ENCODE peak calls at places on chromosomes 11 and 22, in four cellular contexts. S, I, T and M are unnamed samples.

GRCh38 chr11:64713031-64713780 is 9.8 kb downstream of the NRXN2 start:
- DNase-seq in S (peak), I (peak), T (peak), M (no peak)

GRCh38 chr11:66142370-66143263 is 72.5 kb downstream of the PACS1 start:
- DNase-seq in S (no peak), I (no peak), T (peak), M (no peak)

GRCh38 chr11:120244966-120245365 is 5.0 kb downstream of the POU2F3 start:
- DNase-seq in S (no peak), I (no peak), T (no peak), M (no peak)

GRCh38 chr11:11135820-11136476 is 217.1 kb downstream of the CSNK2A3 start:
- DNase-seq in S (no peak), I (no peak), T (no peak), M (no peak)

GRCh38 chr11:88861618-88862017 is 204.2 kb downstream of the GRM5 start:
- DNase-seq in S (no peak), I (no peak), T (no peak), M (no peak)

GRCh38 chr11:46920709-46921108 is 2.4 kb upstream of the LRP4 start:
- DNase-seq in S (peak), I (no peak), T (peak), M (no peak)

GRCh38 chr22:40728731-40729189 is 49.5 kb downstream of the MCHR1 start:
- DNase-seq in S (peak), I (no peak), T (peak), M (no peak)

GRCh38 chr22:47328550-47329243 is 566.2 kb downstream of the TBC1D22A start:
- DNase-seq in S (peak), I (no peak), T (no peak), M (no peak)

GRCh38 chr11:109123811-109124787 is 297.9 kb upstream of the C11orf87 start:
- DNase-seq in S (peak), I (no peak), T (no peak), M (no peak)

GRCh38 chr11:44426119-44426518 is 116.2 kb upstream of the ALX4 start:
- DNase-seq in S (no peak), I (no peak), T (no peak), M (no peak)

GRCh38 chr22:26887456-26887855 is 230.1 kb downstream of the MIAT start:
- DNase-seq in S (peak), I (no peak), T (peak), M (no peak)

GRCh38 chr11:94968334-94968958 is 4.9 kb downstream of the CWC15 start:
- DNase-seq in S (peak), I (no peak), T (peak), M (no peak)

GRCh38 chr22:49481651-49482399 is 345.8 kb downstream of the BRD1 start:
- DNase-seq in S (no peak), I (no peak), T (peak), M (no peak)

GRCh38 chr11:93720522-93720921 is 20.8 kb downstream of the TAF1D start:
- DNase-seq in S (no peak), I (no peak), T (no peak), M (no peak)

GRCh38 chr22:27596133-27596905 is 205.2 kb downstream of the MN1 start:
- DNase-seq in S (no peak), I (no peak), T (no peak), M (no peak)

GRCh38 chr11:72625746-72626636 is 48.2 kb downstream of the PDE2A start:
- DNase-seq in S (peak), I (peak), T (peak), M (no peak)

GRCh38 chr11:35484435-35484834 is 41.0 kb downstream of the PAMR1 start:
- DNase-seq in S (peak), I (no peak), T (no peak), M (no peak)

GRCh38 chr11:35897019-35897418 is 46.8 kb upstream of the LDLRAD3 start:
- DNase-seq in S (no peak), I (no peak), T (no peak), M (peak)

GRCh38 chr22:35380537-35381423 is at the start of gene HMOX1:
- DNase-seq in S (peak), I (peak), T (peak), M (no peak)

GRCh38 chr22:20412474-20413216 is 18.7 kb downstream of the ZNF74 start:
- DNase-seq in S (no peak), I (no peak), T (no peak), M (no peak)

GRCh38 chr11:42239102-42239501 is 779.6 kb upstream of the LRRC4C start:
- DNase-seq in S (peak), I (no peak), T (peak), M (no peak)

GRCh38 chr11:72228844-72229231 is 4.3 kb downstream of the INPPL1 start:
- DNase-seq in S (no peak), I (peak), T (peak), M (no peak)

GRCh38 chr11:35087648-35088047 is 51.3 kb upstream of the CD44 start:
- DNase-seq in S (no peak), I (no peak), T (no peak), M (peak)

GRCh38 chr22:33652596-33652995 is 267.7 kb downstream of the LARGE1 start:
- DNase-seq in S (no peak), I (no peak), T (peak), M (no peak)

GRCh38 chr11:38791346-38791961 is 2193.4 kb upstream of the RAG2 start:
- DNase-seq in S (peak), I (no peak), T (peak), M (no peak)

GRCh38 chr22:50009765-50010675 is 2.5 kb downstream of the IL17REL start:
- DNase-seq in S (no peak), I (peak), T (peak), M (no peak)

GRCh38 chr11:111422494-111423249 is 43.6 kb upstream of the POU2AF1 start:
- DNase-seq in S (peak), I (no peak), T (peak), M (no peak)

GRCh38 chr11:34181254-34181653 is 75.8 kb downstream of the NAT10 start:
- DNase-seq in S (no peak), I (no peak), T (no peak), M (no peak)

GRCh38 chr11:132062541-132062940 is 692.1 kb downstream of the NTM start:
- DNase-seq in S (peak), I (no peak), T (no peak), M (no peak)

GRCh38 chr11:95977534-95978174 is 53.7 kb upstream of the MTMR2 start:
- DNase-seq in S (peak), I (no peak), T (no peak), M (no peak)

GRCh38 chr11:2707736-2708135 is 7.9 kb upstream of the KCNQ1OT1 start:
- DNase-seq in S (no peak), I (no peak), T (no peak), M (no peak)

GRCh38 chr11:134957540-134958335 is 545.7 kb upstream of the B3GAT1 start:
- DNase-seq in S (no peak), I (no peak), T (no peak), M (no peak)

GRCh38 chr22:33380789-33381530 is 322.8 kb upstream of the SYN3 start:
- DNase-seq in S (peak), I (no peak), T (peak), M (no peak)

GRCh38 chr11:115665958-115666357 is 161.7 kb upstream of the CADM1 start:
- DNase-seq in S (no peak), I (no peak), T (no peak), M (no peak)

GRCh38 chr11:64053699-64054098 is 18.0 kb downstream of the FLRT1 start:
- DNase-seq in S (no peak), I (no peak), T (no peak), M (no peak)

GRCh38 chr11:114279778-114280532 is 16.2 kb upstream of the NNMT start:
- DNase-seq in S (peak), I (no peak), T (no peak), M (peak)

GRCh38 chr11:86230196-86230813 is 14.2 kb upstream of the EED start:
- DNase-seq in S (no peak), I (no peak), T (no peak), M (no peak)

GRCh38 chr11:12029738-12030363 is 21.4 kb upstream of the DKK3 start:
- DNase-seq in S (no peak), I (no peak), T (no peak), M (no peak)

GRCh38 chr11:30585067-30585891 is 874 bp downstream of the MPPED2 start:
- DNase-seq in S (no peak), I (peak), T (peak), M (no peak)

DNA sequence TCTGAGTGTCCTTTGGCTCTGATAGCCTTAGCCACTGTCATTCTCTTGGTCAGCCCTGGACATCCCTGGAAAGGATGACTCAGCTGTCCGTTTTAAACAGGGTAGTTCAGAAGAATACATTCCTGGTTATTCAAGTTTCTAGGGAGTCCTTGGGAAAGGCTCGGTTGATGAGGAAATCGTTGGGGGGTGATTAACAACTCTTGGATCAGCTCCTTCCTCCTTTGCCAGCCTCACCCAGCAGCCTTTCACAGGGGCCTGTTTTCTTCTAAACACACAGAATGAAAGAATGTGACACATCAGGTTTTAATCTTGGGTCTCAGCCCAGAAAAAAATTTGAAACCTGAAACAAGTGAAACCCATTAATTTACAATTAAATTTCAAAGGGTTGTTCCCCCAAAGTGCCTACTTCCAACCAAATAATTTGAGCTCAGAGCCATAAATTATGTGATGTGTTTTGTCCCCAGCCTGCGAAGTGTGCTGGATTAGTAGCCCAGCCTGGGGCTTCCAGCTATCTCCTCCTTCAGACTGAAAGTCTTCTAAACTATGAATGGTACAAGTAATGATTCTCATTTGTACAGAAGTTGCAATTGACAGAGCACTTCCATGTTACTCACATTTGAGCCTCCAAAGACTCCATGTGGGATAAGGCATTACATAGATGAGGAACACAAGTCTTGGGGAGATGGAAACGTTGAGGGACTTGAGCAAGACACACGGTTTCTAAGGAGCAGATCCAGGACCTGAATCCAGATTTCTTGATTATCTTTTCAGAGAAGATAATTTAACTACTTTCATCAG is 19.3 kb upstream of the MRGPRX2 start:
- DNase-seq in S (peak), I (no peak), T (peak), M (no peak)
- H3K4me3 ChIP-seq in S (no peak), I (no peak), T (no peak), M (no peak)

DNA sequence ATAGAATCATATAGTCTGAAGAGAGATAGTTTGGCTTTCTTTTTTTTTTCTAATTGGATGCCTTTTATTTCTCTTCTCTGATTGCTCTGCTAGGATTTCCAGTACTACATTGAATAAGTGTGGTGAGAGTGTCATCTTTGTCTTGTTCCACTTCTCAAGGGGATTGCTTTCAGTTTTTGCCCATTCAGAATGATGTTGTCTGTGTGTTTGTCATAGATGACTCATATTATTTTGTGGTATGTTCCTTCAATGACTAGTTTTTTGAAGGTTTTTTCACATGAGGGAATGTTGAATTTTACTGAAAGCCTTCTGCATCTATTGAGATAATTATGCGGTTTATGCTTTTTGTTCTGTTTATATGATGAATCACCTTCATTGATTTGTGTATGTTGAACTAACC is 10.4 kb upstream of the OR4P4 start:
- DNase-seq in S (no peak), I (no peak), T (no peak), M (no peak)
- TF ChIP-seq CTCF in S (no peak), I (no peak), T (no peak), M (no peak)

DNA sequence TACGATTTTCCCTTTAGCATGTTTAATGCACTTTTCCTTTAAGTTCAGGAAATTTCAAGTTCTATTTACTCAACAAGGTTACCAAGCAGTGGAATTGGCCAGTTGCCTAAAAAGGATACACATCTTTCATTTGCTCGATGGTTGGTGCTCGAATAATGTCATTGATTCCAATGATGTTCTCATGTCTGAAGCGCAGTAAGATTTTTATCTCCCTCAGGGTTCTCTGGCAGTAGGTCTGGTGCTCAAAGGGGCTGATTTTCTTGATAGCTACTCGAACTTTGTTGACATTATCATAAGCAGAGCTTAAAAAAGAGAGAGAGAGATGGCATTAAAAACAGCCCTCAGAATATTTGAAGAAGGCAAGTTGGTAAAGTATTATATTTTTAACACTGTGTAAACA is 59.9 kb downstream of the MAPK1 start:
- DNase-seq in S (no peak), I (no peak), T (no peak), M (no peak)
- H3K4me3 ChIP-seq in S (no peak), I (no peak), T (no peak), M (no peak)

DNA sequence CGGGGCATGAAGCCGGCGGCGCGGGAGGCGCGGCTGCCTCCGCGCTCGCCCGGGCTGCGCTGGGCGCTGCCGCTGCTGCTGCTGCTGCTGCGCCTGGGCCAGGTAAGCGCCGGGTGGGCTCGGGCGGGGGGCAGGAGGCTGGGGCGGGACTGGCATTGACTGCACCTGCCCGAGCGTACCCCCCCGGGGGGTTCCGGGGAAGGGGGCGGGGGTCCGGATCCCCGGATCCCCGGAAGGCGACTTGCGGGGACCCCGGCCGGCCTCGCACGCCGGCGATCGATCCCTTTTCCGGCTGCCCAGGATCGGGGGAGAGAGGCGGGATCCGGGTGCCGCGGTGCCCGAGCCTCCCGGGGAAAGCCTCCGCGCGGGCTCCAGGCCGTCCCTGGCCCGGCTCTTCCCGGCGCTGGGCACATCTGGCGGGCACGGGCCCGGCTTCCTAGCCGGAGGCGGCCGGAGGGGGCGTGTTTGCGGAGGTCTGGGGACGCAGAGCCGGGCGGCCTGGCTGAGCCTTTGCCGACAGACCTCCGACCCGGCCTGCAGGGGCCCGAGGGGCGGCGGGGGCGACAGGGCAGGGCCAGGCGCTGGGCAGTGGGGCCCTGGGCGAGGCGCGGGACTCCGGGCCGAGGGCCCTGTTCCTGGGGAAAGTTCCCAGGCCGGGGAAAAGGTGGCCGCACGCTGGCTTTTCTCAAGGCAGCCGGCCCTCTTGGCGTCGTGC is 705 bp downstream of the PTPRJ start:
- DNase-seq in S (no peak), I (no peak), T (peak), M (no peak)
- TF ChIP-seq CTCF in S (peak), I (no peak), T (peak), M (no peak)

DNA sequence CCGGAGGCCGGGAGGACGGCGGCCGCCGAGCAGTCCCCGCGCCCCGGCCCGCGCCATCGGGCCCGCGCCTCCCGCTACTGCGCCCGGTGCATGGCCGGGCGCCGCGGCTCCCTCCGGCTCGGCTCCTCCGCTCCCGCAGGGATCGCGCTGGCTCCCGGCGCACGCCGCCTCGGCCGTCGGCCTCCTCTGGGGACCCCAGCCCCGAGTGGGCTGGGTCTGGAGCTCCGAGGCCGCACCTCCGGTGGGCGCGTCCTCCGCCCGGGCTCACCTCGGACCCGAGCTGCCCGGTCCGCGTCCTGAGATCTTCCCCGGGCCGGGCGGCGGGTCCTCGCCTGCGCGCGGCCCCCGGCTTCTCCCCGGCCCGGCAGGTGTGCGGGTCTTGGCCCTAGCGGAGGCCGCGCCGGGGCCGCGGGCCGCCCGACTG is 251 bp downstream of the SHISA8 start:
- DNase-seq in S (no peak), I (no peak), T (no peak), M (no peak)
- H3K4me3 ChIP-seq in S (no peak), I (peak), T (peak), M (peak)

GRCh38 chr11:32962016-32962415 is 53.7 kb upstream of the DEPDC7 start:
- DNase-seq in S (peak), I (no peak), T (no peak), M (no peak)

GRCh38 chr11:32963721-32964120 is 52.0 kb upstream of the DEPDC7 start:
- DNase-seq in S (no peak), I (no peak), T (no peak), M (no peak)

DNA sequence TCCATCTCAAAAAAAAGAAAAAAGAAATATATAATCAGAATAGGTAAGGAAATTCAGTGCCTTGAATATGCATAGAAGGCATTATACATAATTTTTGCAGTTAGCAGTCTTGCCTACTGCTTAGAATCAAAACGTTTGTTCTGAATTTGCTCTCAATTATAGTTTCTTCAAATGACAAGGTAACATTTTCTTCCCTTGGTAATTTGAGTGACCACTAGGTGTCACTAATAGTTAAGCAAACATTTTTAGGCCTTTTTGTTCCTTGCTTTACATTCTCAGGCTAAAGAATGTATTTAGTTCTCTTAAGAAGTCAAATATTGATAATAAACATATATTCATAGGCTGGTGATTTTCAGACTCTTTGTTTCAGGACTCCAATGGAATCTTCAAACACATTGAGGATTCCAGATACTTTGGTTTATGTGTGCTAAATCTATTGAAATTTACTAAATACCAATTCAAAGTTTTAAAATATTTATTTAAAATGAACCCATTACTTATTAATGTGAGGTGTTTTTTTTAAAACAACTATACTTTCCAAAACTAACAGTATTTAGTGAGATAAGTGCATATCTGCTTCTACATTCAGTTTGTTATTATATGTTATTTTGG is 55.0 kb upstream of the DEPDC7 start:
- DNase-seq in S (peak), I (no peak), T (peak), M (no peak)
- TF ChIP-seq CTCF in S (peak), I (peak), T (peak), M (peak)

GRCh38 chr22:23353004-23353403 is 172.7 kb downstream of the BCR start:
- DNase-seq in S (no peak), I (no peak), T (no peak), M (no peak)

GRCh38 chr22:23359583-23360123 is 179.3 kb downstream of the BCR start:
- DNase-seq in S (no peak), I (no peak), T (no peak), M (no peak)

GRCh38 chr22:23357028-23357427 is 176.7 kb downstream of the BCR start:
- DNase-seq in S (no peak), I (no peak), T (no peak), M (no peak)

GRCh38 chr22:23356094-23356493 is 175.8 kb downstream of the BCR start:
- DNase-seq in S (no peak), I (no peak), T (no peak), M (no peak)

GRCh38 chr22:23353696-23354095 is 173.4 kb downstream of the BCR start:
- DNase-seq in S (no peak), I (no peak), T (no peak), M (no peak)
- H3K4me3 ChIP-seq in S (no peak), I (no peak), T (no peak), M (no peak)